ENCODE peak calls at places on chromosomes 11 and 22, in nine cellular contexts. One of them, this sample, is unnamed. For H3K36me3, the result is how much of the 10 kb centered on the place peaks cover.

GRCh38 chr11:129694966-129695365 is 120.7 kb upstream of the TMEM45B start:
- DNase-seq in lung: no peak
- DNase-seq in PC-3: peak
- DNase-seq in WERI-Rb-1: no peak
- DNase-seq in pancreas: no peak
- DNase-seq in GM23338: no peak
- DNase-seq in GM06990: no peak
- DNase-seq in prostate gland: no peak
- DNase-seq in heart right ventricle: no peak
- DNase-seq in this sample: peak

GRCh38 chr11:112024178-112024777 is 930 bp upstream of the DLAT start:
- DNase-seq in lung: no peak
- DNase-seq in PC-3: no peak
- DNase-seq in WERI-Rb-1: no peak
- DNase-seq in pancreas: no peak
- DNase-seq in GM23338: peak
- DNase-seq in GM06990: peak
- DNase-seq in prostate gland: no peak
- DNase-seq in heart right ventricle: no peak
- DNase-seq in this sample: no peak

GRCh38 chr11:120188371-120188770 is 22.5 kb upstream of the OAF start:
- DNase-seq in lung: no peak
- DNase-seq in PC-3: no peak
- DNase-seq in WERI-Rb-1: no peak
- DNase-seq in pancreas: no peak
- DNase-seq in GM23338: no peak
- DNase-seq in GM06990: no peak
- DNase-seq in prostate gland: no peak
- DNase-seq in heart right ventricle: no peak
- DNase-seq in this sample: no peak

GRCh38 chr11:33684003-33684715 is 16.5 kb downstream of the C11orf91 start:
- DNase-seq in lung: no peak
- DNase-seq in PC-3: no peak
- DNase-seq in WERI-Rb-1: no peak
- DNase-seq in pancreas: no peak
- DNase-seq in GM23338: no peak
- DNase-seq in GM06990: no peak
- DNase-seq in prostate gland: no peak
- DNase-seq in heart right ventricle: no peak
- DNase-seq in this sample: no peak

GRCh38 chr11:125382211-125382807 is 113.8 kb downstream of the FEZ1 start:
- DNase-seq in lung: no peak
- DNase-seq in PC-3: no peak
- DNase-seq in WERI-Rb-1: peak
- DNase-seq in pancreas: no peak
- DNase-seq in GM23338: no peak
- DNase-seq in GM06990: no peak
- DNase-seq in prostate gland: no peak
- DNase-seq in heart right ventricle: no peak
- DNase-seq in this sample: no peak

GRCh38 chr22:46389081-46389480 is 53.6 kb downstream of the TRMU start:
- DNase-seq in lung: no peak
- DNase-seq in PC-3: no peak
- DNase-seq in WERI-Rb-1: no peak
- DNase-seq in pancreas: no peak
- DNase-seq in GM23338: no peak
- DNase-seq in GM06990: no peak
- DNase-seq in prostate gland: no peak
- DNase-seq in heart right ventricle: no peak
- DNase-seq in this sample: no peak

GRCh38 chr11:118887219-118887618 is 3.5 kb downstream of the CXCR5 start:
- DNase-seq in lung: no peak
- DNase-seq in PC-3: no peak
- DNase-seq in WERI-Rb-1: no peak
- DNase-seq in pancreas: no peak
- DNase-seq in GM23338: no peak
- DNase-seq in GM06990: no peak
- DNase-seq in prostate gland: no peak
- DNase-seq in heart right ventricle: no peak
- DNase-seq in this sample: no peak

GRCh38 chr11:13970986-13971385 is 8.5 kb downstream of the SPON1 start:
- DNase-seq in lung: peak
- DNase-seq in PC-3: peak
- DNase-seq in WERI-Rb-1: peak
- DNase-seq in pancreas: no peak
- DNase-seq in GM23338: peak
- DNase-seq in GM06990: no peak
- DNase-seq in prostate gland: no peak
- DNase-seq in heart right ventricle: no peak
- DNase-seq in this sample: peak

DNA sequence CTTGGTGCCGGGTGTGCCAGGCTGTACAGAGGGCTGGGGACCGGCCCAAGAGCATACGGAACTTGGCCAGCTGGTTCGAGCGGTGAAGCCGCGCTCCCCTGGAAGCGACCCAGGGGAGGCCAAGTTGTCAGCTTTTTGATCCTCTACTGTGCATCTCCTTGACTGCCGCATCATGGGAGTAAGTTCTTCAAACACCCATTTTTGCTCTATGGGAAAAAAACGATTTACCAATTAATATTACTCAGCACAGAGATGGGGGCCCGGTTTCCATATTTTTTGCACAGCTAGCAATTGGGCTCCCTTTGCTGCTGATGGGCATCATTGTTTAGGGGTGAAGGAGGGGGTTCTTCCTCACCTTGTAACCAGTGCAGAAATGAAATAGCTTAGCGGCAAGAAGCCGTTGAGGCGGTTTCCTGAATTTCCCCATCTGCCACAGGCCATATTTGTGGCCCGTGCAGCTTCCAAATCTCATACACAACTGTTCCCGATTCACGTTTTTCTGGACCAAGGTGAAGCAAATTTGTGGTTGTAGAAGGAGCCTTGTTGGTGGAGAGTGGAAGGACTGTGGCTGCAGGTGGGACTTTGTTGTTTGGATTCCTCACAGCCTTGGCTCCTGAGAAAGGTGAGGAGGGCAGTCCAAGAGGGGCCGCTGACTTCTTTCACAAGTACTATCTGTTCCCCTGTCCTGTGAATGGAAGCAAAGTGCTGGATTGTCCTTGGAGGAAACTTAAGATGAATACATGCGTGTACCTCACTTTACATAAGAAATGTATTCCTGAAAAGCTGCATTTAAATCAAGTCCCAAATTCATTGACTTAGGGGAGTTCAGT is 2.1 kb downstream of the FUT4 start:
- DNase-seq in lung: no peak
- DNase-seq in PC-3: no peak
- DNase-seq in WERI-Rb-1: no peak
- DNase-seq in pancreas: no peak
- DNase-seq in GM23338: peak
- DNase-seq in GM06990: no peak
- DNase-seq in prostate gland: no peak
- DNase-seq in heart right ventricle: no peak
- DNase-seq in this sample: no peak
- TF ChIP-seq CTCF in lung: no peak
- TF ChIP-seq CTCF in PC-3: no peak
- TF ChIP-seq CTCF in WERI-Rb-1: no peak
- TF ChIP-seq CTCF in pancreas: no peak
- TF ChIP-seq CTCF in GM23338: no peak
- TF ChIP-seq CTCF in GM06990: no peak
- TF ChIP-seq CTCF in prostate gland: no peak
- TF ChIP-seq CTCF in heart right ventricle: no peak
- TF ChIP-seq CTCF in this sample: no peak

GRCh38 chr11:64180871-64181270 is 5.1 kb upstream of the STIP1 start:
- DNase-seq in lung: no peak
- DNase-seq in PC-3: no peak
- DNase-seq in WERI-Rb-1: peak
- DNase-seq in pancreas: no peak
- DNase-seq in GM23338: no peak
- DNase-seq in GM06990: no peak
- DNase-seq in prostate gland: no peak
- DNase-seq in heart right ventricle: no peak
- DNase-seq in this sample: no peak

GRCh38 chr11:64178203-64178602 is 7.8 kb upstream of the STIP1 start:
- DNase-seq in lung: no peak
- DNase-seq in PC-3: no peak
- DNase-seq in WERI-Rb-1: no peak
- DNase-seq in pancreas: no peak
- DNase-seq in GM23338: no peak
- DNase-seq in GM06990: no peak
- DNase-seq in prostate gland: no peak
- DNase-seq in heart right ventricle: no peak
- DNase-seq in this sample: no peak

GRCh38 chr11:64183890-64184289 is 2.1 kb upstream of the STIP1 start:
- DNase-seq in lung: no peak
- DNase-seq in PC-3: no peak
- DNase-seq in WERI-Rb-1: no peak
- DNase-seq in pancreas: no peak
- DNase-seq in GM23338: no peak
- DNase-seq in GM06990: no peak
- DNase-seq in prostate gland: no peak
- DNase-seq in heart right ventricle: no peak
- DNase-seq in this sample: no peak

GRCh38 chr11:64179221-64179620 is 6.8 kb upstream of the STIP1 start:
- DNase-seq in lung: no peak
- DNase-seq in PC-3: no peak
- DNase-seq in WERI-Rb-1: no peak
- DNase-seq in pancreas: no peak
- DNase-seq in GM23338: no peak
- DNase-seq in GM06990: no peak
- DNase-seq in prostate gland: no peak
- DNase-seq in heart right ventricle: no peak
- DNase-seq in this sample: no peak

DNA sequence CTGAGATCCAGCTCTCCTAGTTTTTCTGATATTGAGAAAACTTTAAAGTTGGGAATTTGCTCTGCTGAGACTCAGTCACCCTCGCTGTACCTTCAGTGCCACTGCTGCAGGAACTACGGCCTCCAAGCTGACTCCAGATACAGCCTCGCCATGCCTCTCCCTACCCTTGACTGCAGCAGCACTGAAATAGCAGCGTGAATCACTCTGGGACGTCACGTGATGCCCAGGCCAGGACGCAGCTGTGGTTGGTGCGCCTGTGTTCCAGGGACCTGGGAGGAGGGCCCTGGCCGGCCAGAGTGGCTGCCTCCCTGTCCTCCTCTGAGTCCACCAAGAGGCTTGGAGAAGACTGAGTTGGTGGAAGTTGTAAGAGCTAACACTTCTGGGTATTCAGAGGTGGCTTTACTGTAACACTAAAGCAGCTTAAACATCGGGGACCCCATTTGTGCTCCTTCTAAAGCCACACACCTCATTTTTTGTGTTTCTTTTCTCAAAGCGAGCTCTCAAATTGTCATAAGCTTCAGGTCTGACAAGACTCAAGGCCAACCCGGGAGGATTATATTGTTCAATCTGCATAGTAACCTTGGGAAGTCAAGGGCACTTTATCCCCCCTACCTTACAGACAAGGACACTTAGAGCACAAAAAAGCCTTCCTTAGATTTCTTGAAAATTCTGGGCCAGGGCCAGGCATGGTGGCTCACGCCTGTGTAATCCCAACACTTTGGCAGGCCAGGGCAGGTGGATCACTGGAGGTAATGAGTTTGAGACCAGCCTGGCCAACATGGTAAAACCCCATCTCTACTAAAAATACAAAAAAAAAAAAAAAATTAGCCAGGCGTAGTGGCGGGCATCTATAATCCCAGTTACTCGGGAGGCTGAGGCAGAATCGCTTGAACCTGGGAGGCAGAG is 4.2 kb upstream of the STIP1 start:
- DNase-seq in lung: peak
- DNase-seq in PC-3: peak
- DNase-seq in WERI-Rb-1: peak
- DNase-seq in pancreas: peak
- DNase-seq in GM23338: peak
- DNase-seq in GM06990: peak
- DNase-seq in prostate gland: peak
- DNase-seq in heart right ventricle: peak
- DNase-seq in this sample: peak
- H3K4me3 ChIP-seq in lung: no peak
- H3K4me3 ChIP-seq in PC-3: peak
- H3K4me3 ChIP-seq in WERI-Rb-1: peak
- H3K4me3 ChIP-seq in pancreas: no peak
- H3K4me3 ChIP-seq in GM23338: peak
- H3K4me3 ChIP-seq in GM06990: no peak
- H3K4me3 ChIP-seq in prostate gland: no peak
- H3K4me3 ChIP-seq in heart right ventricle: peak
- H3K4me3 ChIP-seq in this sample: no peak

GRCh38 chr22:24054356-24054755 is 43.3 kb downstream of the CABIN1 start:
- DNase-seq in lung: no peak
- DNase-seq in PC-3: no peak
- DNase-seq in WERI-Rb-1: no peak
- DNase-seq in pancreas: no peak
- DNase-seq in GM23338: no peak
- DNase-seq in GM06990: no peak
- DNase-seq in prostate gland: no peak
- DNase-seq in heart right ventricle: no peak
- DNase-seq in this sample: no peak

GRCh38 chr22:24059121-24059520 is 48.0 kb downstream of the CABIN1 start:
- DNase-seq in lung: no peak
- DNase-seq in PC-3: peak
- DNase-seq in WERI-Rb-1: no peak
- DNase-seq in pancreas: no peak
- DNase-seq in GM23338: no peak
- DNase-seq in GM06990: no peak
- DNase-seq in prostate gland: no peak
- DNase-seq in heart right ventricle: no peak
- DNase-seq in this sample: peak

GRCh38 chr22:24053481-24054226 is 42.5 kb downstream of the CABIN1 start:
- DNase-seq in lung: no peak
- DNase-seq in PC-3: no peak
- DNase-seq in WERI-Rb-1: no peak
- DNase-seq in pancreas: no peak
- DNase-seq in GM23338: no peak
- DNase-seq in GM06990: peak
- DNase-seq in prostate gland: no peak
- DNase-seq in heart right ventricle: no peak
- DNase-seq in this sample: no peak

GRCh38 chr22:24051568-24051967 is 40.5 kb downstream of the CABIN1 start:
- DNase-seq in lung: no peak
- DNase-seq in PC-3: no peak
- DNase-seq in WERI-Rb-1: no peak
- DNase-seq in pancreas: no peak
- DNase-seq in GM23338: no peak
- DNase-seq in GM06990: no peak
- DNase-seq in prostate gland: no peak
- DNase-seq in heart right ventricle: no peak
- DNase-seq in this sample: no peak

DNA sequence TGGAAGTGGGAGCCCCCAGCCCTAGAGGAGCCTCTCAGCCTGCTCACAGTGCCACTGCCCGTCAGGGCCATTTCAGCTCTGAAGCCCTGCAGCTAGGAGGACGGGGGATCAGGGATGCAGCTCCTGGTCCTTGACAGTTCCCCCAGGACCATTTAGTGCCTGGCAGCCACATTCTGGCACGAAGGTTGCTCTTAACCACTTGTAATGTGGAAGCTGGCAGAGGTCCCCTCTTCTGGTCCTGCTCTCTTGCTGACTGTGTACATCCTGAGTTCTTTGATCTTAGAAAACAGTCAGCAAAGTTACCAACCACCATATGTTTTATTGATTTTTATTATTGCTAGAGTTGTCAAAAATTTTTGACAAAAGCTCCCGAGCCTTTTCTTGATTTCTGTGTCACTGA is 44.2 kb downstream of the CABIN1 start:
- DNase-seq in lung: no peak
- DNase-seq in PC-3: no peak
- DNase-seq in WERI-Rb-1: no peak
- DNase-seq in pancreas: no peak
- DNase-seq in GM23338: no peak
- DNase-seq in GM06990: no peak
- DNase-seq in prostate gland: no peak
- DNase-seq in heart right ventricle: no peak
- DNase-seq in this sample: no peak
- H3K36me3 ChIP-seq in lung: half or more
- H3K36me3 ChIP-seq in PC-3: under half
- H3K36me3 ChIP-seq in WERI-Rb-1: half or more
- H3K36me3 ChIP-seq in pancreas: half or more
- H3K36me3 ChIP-seq in GM23338: under half
- H3K36me3 ChIP-seq in GM06990: under half
- H3K36me3 ChIP-seq in prostate gland: under half
- H3K36me3 ChIP-seq in heart right ventricle: under half
- H3K36me3 ChIP-seq in this sample: under half

GRCh38 chr11:134950692-134951304 is 538.8 kb upstream of the B3GAT1 start:
- DNase-seq in lung: no peak
- DNase-seq in PC-3: peak
- DNase-seq in WERI-Rb-1: peak
- DNase-seq in pancreas: no peak
- DNase-seq in GM23338: no peak
- DNase-seq in GM06990: no peak
- DNase-seq in prostate gland: no peak
- DNase-seq in heart right ventricle: no peak
- DNase-seq in this sample: peak

GRCh38 chr11:134947556-134947955 is 535.5 kb upstream of the B3GAT1 start:
- DNase-seq in lung: peak
- DNase-seq in PC-3: no peak
- DNase-seq in WERI-Rb-1: no peak
- DNase-seq in pancreas: no peak
- DNase-seq in GM23338: no peak
- DNase-seq in GM06990: no peak
- DNase-seq in prostate gland: no peak
- DNase-seq in heart right ventricle: no peak
- DNase-seq in this sample: no peak

GRCh38 chr11:134951305-134951700 is 539.3 kb upstream of the B3GAT1 start:
- DNase-seq in lung: no peak
- DNase-seq in PC-3: peak
- DNase-seq in WERI-Rb-1: peak
- DNase-seq in pancreas: no peak
- DNase-seq in GM23338: no peak
- DNase-seq in GM06990: no peak
- DNase-seq in prostate gland: no peak
- DNase-seq in heart right ventricle: no peak
- DNase-seq in this sample: peak

GRCh38 chr11:134949716-134950115 is 537.7 kb upstream of the B3GAT1 start:
- DNase-seq in lung: no peak
- DNase-seq in PC-3: no peak
- DNase-seq in WERI-Rb-1: no peak
- DNase-seq in pancreas: no peak
- DNase-seq in GM23338: no peak
- DNase-seq in GM06990: no peak
- DNase-seq in prostate gland: no peak
- DNase-seq in heart right ventricle: no peak
- DNase-seq in this sample: no peak

DNA sequence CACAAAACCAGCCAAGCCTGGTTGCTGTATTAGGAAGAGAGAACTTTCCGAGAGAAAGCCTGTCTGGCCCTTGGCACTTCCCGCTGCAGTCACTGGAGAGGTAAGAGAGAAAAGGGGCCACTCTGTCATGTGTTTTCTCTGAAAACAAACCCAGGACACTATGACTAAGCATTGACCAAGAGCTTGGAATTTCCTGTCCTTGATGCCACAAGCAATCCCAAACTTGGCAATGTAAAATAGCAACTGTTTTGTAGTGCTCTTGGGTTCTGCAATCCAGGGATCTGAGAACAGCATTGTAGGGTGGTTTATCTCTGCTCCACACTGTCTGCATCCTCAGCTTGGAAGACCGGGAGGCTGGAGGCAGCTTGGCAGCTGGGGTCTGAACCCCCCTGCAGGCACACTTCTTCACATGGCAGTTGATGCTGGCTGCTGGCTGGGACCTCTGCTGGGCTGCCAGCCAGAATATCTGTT is 537.1 kb upstream of the B3GAT1 start:
- DNase-seq in lung: no peak
- DNase-seq in PC-3: peak
- DNase-seq in WERI-Rb-1: no peak
- DNase-seq in pancreas: no peak
- DNase-seq in GM23338: no peak
- DNase-seq in GM06990: no peak
- DNase-seq in prostate gland: no peak
- DNase-seq in heart right ventricle: no peak
- DNase-seq in this sample: peak
- TF ChIP-seq CTCF in lung: no peak
- TF ChIP-seq CTCF in PC-3: no peak
- TF ChIP-seq CTCF in WERI-Rb-1: no peak
- TF ChIP-seq CTCF in pancreas: no peak
- TF ChIP-seq CTCF in GM23338: no peak
- TF ChIP-seq CTCF in GM06990: no peak
- TF ChIP-seq CTCF in prostate gland: no peak
- TF ChIP-seq CTCF in heart right ventricle: no peak
- TF ChIP-seq CTCF in this sample: no peak